ENCODE peak calls at places on chromosomes 13 and 19, in four cellular contexts. One of them, this sample, is unnamed.

GRCh38 chr19:35013820-35014754 is 14.0 kb downstream of the GRAMD1A start:
- DNase-seq in NB4: peak
- DNase-seq in mesenchymal stem cell: no peak
- DNase-seq in choroid plexus epithelial cell: peak
- DNase-seq in this sample: no peak

GRCh38 chr19:8904597-8904996 is 72.4 kb downstream of the MBD3L1 start:
- DNase-seq in choroid plexus epithelial cell: no peak
- DNase-seq in mesenchymal stem cell: no peak
- DNase-seq in NB4: no peak
- DNase-seq in this sample: no peak

GRCh38 chr13:111572956-111573355 is 252.5 kb downstream of the TEX29 start:
- DNase-seq in mesenchymal stem cell: no peak
- DNase-seq in NB4: no peak
- DNase-seq in choroid plexus epithelial cell: no peak
- DNase-seq in this sample: no peak

GRCh38 chr13:78679329-78679728 is 20.4 kb upstream of the OBI1 start:
- DNase-seq in choroid plexus epithelial cell: peak
- DNase-seq in mesenchymal stem cell: no peak
- DNase-seq in NB4: no peak
- DNase-seq in this sample: no peak

GRCh38 chr13:30212256-30212655 is 95.1 kb downstream of the KATNAL1 start:
- DNase-seq in NB4: no peak
- DNase-seq in choroid plexus epithelial cell: no peak
- DNase-seq in mesenchymal stem cell: no peak
- DNase-seq in this sample: no peak

GRCh38 chr13:24648983-24649684 is 31.1 kb upstream of the ATP12A start:
- DNase-seq in NB4: no peak
- DNase-seq in choroid plexus epithelial cell: no peak
- DNase-seq in mesenchymal stem cell: no peak
- DNase-seq in this sample: no peak

GRCh38 chr13:95083758-95084157 is 217.5 kb downstream of the ABCC4 start:
- DNase-seq in NB4: no peak
- DNase-seq in mesenchymal stem cell: peak
- DNase-seq in choroid plexus epithelial cell: peak
- DNase-seq in this sample: peak

GRCh38 chr13:97339989-97340361 is 94.0 kb upstream of the RAP2A start:
- DNase-seq in choroid plexus epithelial cell: no peak
- DNase-seq in mesenchymal stem cell: no peak
- DNase-seq in NB4: no peak
- DNase-seq in this sample: peak

GRCh38 chr13:74191036-74191809 is 57.0 kb upstream of the KLF12 start:
- DNase-seq in NB4: no peak
- DNase-seq in choroid plexus epithelial cell: peak
- DNase-seq in mesenchymal stem cell: no peak
- DNase-seq in this sample: no peak

DNA sequence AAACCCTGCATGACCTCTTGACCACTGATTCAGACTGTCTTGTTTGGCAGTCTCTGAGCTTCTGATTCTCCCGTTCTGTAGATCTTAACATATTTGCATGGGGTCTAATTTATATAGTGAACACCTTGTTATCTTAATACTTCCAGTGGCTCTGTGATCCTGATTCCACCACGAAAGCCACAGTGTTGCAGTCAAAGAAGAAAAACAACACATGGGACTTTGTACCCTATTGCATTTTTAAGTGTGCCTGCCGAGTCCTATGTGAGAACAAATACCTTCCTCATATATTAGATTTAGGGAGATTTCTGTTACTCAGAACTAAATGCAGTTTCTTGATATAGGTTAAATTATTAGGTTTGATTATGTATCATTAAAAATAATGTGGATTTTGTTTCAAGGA is 12.3 kb upstream of the ZNF556 start:
- DNase-seq in choroid plexus epithelial cell: no peak
- DNase-seq in NB4: no peak
- DNase-seq in mesenchymal stem cell: no peak
- DNase-seq in this sample: no peak
- H3K4me3 ChIP-seq in choroid plexus epithelial cell: no peak
- H3K4me3 ChIP-seq in NB4: no peak
- H3K4me3 ChIP-seq in mesenchymal stem cell: no peak
- H3K4me3 ChIP-seq in this sample: no peak

GRCh38 chr19:10518444-10519361 is 1.5 kb upstream of the S1PR5 start:
- DNase-seq in mesenchymal stem cell: no peak
- DNase-seq in NB4: no peak
- DNase-seq in choroid plexus epithelial cell: no peak
- DNase-seq in this sample: no peak
- H3K4me3 ChIP-seq in mesenchymal stem cell: no peak
- H3K4me3 ChIP-seq in NB4: no peak
- H3K4me3 ChIP-seq in choroid plexus epithelial cell: no peak
- H3K4me3 ChIP-seq in this sample: peak

GRCh38 chr13:103004790-103005307 is 61.4 kb downstream of the SLC10A2 start:
- DNase-seq in NB4: no peak
- DNase-seq in mesenchymal stem cell: no peak
- DNase-seq in choroid plexus epithelial cell: no peak
- DNase-seq in this sample: no peak

GRCh38 chr13:103002279-103002678 is 63.9 kb downstream of the SLC10A2 start:
- DNase-seq in choroid plexus epithelial cell: no peak
- DNase-seq in mesenchymal stem cell: no peak
- DNase-seq in NB4: no peak
- DNase-seq in this sample: no peak

GRCh38 chr13:102999498-102999897 is 66.7 kb downstream of the SLC10A2 start:
- DNase-seq in mesenchymal stem cell: no peak
- DNase-seq in choroid plexus epithelial cell: no peak
- DNase-seq in NB4: peak
- DNase-seq in this sample: no peak

GRCh38 chr13:103000157-103000556 is 66.1 kb downstream of the SLC10A2 start:
- DNase-seq in mesenchymal stem cell: no peak
- DNase-seq in NB4: no peak
- DNase-seq in choroid plexus epithelial cell: no peak
- DNase-seq in this sample: no peak
- H3K4me3 ChIP-seq in mesenchymal stem cell: no peak
- H3K4me3 ChIP-seq in NB4: no peak
- H3K4me3 ChIP-seq in choroid plexus epithelial cell: no peak
- H3K4me3 ChIP-seq in this sample: no peak

DNA sequence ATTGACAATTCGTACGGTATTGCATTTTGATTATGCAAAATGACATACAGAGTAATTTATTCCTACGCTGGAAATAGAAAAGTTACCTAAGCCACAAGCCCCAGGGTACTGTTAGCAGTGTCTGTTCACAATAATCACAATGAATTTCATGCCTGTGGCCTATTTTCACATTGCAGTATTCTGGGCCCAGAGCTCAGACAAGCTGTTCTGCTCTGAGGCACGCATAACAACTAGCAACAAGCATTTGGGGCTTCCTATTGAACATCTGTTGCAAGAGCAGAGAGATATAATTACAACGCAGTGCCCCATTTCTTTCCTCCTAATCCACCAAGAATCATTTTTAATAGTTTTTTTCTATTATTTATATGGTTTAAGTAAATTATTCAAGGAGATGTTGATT is 158.9 kb upstream of the SGCG start:
- DNase-seq in mesenchymal stem cell: no peak
- DNase-seq in NB4: no peak
- DNase-seq in choroid plexus epithelial cell: no peak
- DNase-seq in this sample: no peak
- H3K4me3 ChIP-seq in mesenchymal stem cell: no peak
- H3K4me3 ChIP-seq in NB4: no peak
- H3K4me3 ChIP-seq in choroid plexus epithelial cell: no peak
- H3K4me3 ChIP-seq in this sample: no peak

GRCh38 chr19:41296323-41296935 is 13.5 kb upstream of the CCDC97 start:
- DNase-seq in NB4: no peak
- DNase-seq in choroid plexus epithelial cell: no peak
- DNase-seq in mesenchymal stem cell: peak
- DNase-seq in this sample: no peak

GRCh38 chr19:41299046-41299754 is 10.8 kb upstream of the CCDC97 start:
- DNase-seq in choroid plexus epithelial cell: no peak
- DNase-seq in mesenchymal stem cell: peak
- DNase-seq in NB4: no peak
- DNase-seq in this sample: no peak

GRCh38 chr19:41297628-41298326 is 12.2 kb upstream of the CCDC97 start:
- DNase-seq in mesenchymal stem cell: no peak
- DNase-seq in choroid plexus epithelial cell: no peak
- DNase-seq in NB4: no peak
- DNase-seq in this sample: peak

GRCh38 chr19:41299755-41300089 is 10.2 kb upstream of the CCDC97 start:
- DNase-seq in NB4: no peak
- DNase-seq in mesenchymal stem cell: peak
- DNase-seq in choroid plexus epithelial cell: peak
- DNase-seq in this sample: peak

GRCh38 chr19:41298327-41298964 is 11.5 kb upstream of the CCDC97 start:
- DNase-seq in NB4: no peak
- DNase-seq in mesenchymal stem cell: peak
- DNase-seq in choroid plexus epithelial cell: peak
- DNase-seq in this sample: peak
- H3K4me3 ChIP-seq in NB4: no peak
- H3K4me3 ChIP-seq in mesenchymal stem cell: no peak
- H3K4me3 ChIP-seq in choroid plexus epithelial cell: no peak
- H3K4me3 ChIP-seq in this sample: no peak

GRCh38 chr19:18191640-18192062 is 1.4 kb upstream of the MPV17L2 start:
- DNase-seq in choroid plexus epithelial cell: no peak
- DNase-seq in NB4: no peak
- DNase-seq in mesenchymal stem cell: no peak
- DNase-seq in this sample: no peak
- H3K4me3 ChIP-seq in choroid plexus epithelial cell: peak
- H3K4me3 ChIP-seq in NB4: peak
- H3K4me3 ChIP-seq in mesenchymal stem cell: no peak
- H3K4me3 ChIP-seq in this sample: peak

DNA sequence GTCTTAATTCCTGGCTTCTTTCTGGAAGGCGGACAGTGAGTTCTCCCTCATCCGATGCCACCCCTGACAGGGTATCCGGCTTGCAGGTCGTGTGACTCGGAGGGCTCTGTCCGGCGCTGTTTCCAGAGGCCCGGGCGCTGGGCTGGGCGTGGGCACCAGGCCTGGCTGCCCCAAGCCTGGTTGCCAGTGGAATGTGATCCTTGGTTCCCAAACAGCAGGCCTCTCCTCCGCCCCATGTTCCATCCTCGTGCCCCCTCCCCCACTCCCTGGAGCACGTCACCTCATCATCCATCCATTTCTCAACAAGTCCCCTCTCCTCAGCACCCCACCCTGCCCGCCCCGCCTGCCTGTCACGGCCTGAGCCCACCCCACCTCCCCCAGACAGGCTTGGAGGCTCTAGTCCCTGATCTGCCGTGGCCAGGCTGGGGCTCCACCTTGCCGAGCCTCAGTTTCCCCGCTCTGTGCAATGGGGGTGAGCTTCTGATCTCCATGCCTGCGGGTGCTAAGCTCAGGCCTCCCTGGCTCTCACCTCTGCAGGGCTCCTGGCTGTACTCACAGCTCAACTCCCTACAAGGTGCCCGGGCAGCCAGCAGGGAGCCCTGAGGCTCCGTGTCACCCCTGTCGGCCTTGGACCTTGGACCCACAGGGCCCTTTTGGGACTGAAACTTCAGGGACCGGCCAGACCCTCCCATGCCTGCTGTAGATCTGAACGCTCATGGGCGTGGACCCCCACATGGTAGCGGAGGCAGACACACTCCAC is 2.3 kb downstream of the TBXA2R start:
- DNase-seq in choroid plexus epithelial cell: no peak
- DNase-seq in mesenchymal stem cell: no peak
- DNase-seq in NB4: no peak
- DNase-seq in this sample: no peak
- H3K4me3 ChIP-seq in choroid plexus epithelial cell: no peak
- H3K4me3 ChIP-seq in mesenchymal stem cell: no peak
- H3K4me3 ChIP-seq in NB4: no peak
- H3K4me3 ChIP-seq in this sample: no peak